ENCODE peak calls at places on chromosomes 4 and X, in four cellular contexts. One of them, this sample, is unnamed.

GRCh38 chr4:1156069-1156468 is 16.3 kb downstream of the SPON2 start:
- DNase-seq in fibroblast of lung: no peak
- DNase-seq in neural progenitor cell: no peak
- DNase-seq in PC-3: no peak
- DNase-seq in this sample: no peak

GRCh38 chr4:185359767-185360446 is 35.8 kb downstream of the LRP2BP start:
- DNase-seq in fibroblast of lung: peak; percentile 59
- DNase-seq in neural progenitor cell: no peak
- DNase-seq in PC-3: no peak
- DNase-seq in this sample: no peak

GRCh38 chrX:131677655-131678628 is 134.1 kb downstream of the OR13H1 start:
- DNase-seq in fibroblast of lung: peak; percentile 30
- DNase-seq in neural progenitor cell: peak; percentile 70
- DNase-seq in PC-3: peak; percentile 57
- DNase-seq in this sample: peak; percentile 69

GRCh38 chrX:40508560-40508959 is 72.2 kb upstream of the ATP6AP2 start:
- DNase-seq in fibroblast of lung: no peak
- DNase-seq in neural progenitor cell: no peak
- DNase-seq in PC-3: no peak
- DNase-seq in this sample: no peak

GRCh38 chrX:152842772-152843338 is 12.0 kb downstream of the NSDHL start:
- DNase-seq in fibroblast of lung: no peak
- DNase-seq in neural progenitor cell: no peak
- DNase-seq in PC-3: peak; percentile 37
- DNase-seq in this sample: no peak

GRCh38 chrX:131741103-131741581 is 197.3 kb downstream of the OR13H1 start:
- DNase-seq in fibroblast of lung: no peak
- DNase-seq in neural progenitor cell: no peak
- DNase-seq in PC-3: no peak
- DNase-seq in this sample: no peak

GRCh38 chr4:69096111-69096656 is at the start of gene UGT2B7:
- DNase-seq in fibroblast of lung: no peak
- DNase-seq in neural progenitor cell: no peak
- DNase-seq in PC-3: peak; percentile 35
- DNase-seq in this sample: no peak

GRCh38 chr4:66178901-66179300 is 508.6 kb upstream of the EPHA5 start:
- DNase-seq in fibroblast of lung: no peak
- DNase-seq in neural progenitor cell: peak; percentile 74
- DNase-seq in PC-3: peak; percentile 80
- DNase-seq in this sample: no peak

GRCh38 chr4:84497220-84497834 is 1.8 kb downstream of the NKX6-1 start:
- DNase-seq in fibroblast of lung: no peak
- DNase-seq in neural progenitor cell: peak; percentile 61
- DNase-seq in PC-3: no peak
- DNase-seq in this sample: peak; percentile 36

GRCh38 chr4:187127456-187127855 is 403.8 kb upstream of the FAT1 start:
- DNase-seq in fibroblast of lung: no peak
- DNase-seq in neural progenitor cell: no peak
- DNase-seq in PC-3: no peak
- DNase-seq in this sample: no peak

GRCh38 chr4:21811576-21811975 is 137.0 kb downstream of the KCNIP4 start:
- DNase-seq in fibroblast of lung: no peak
- DNase-seq in neural progenitor cell: no peak
- DNase-seq in PC-3: peak; percentile 22
- DNase-seq in this sample: no peak

GRCh38 chr4:16582526-16582925 is 315.9 kb downstream of the LDB2 start:
- DNase-seq in fibroblast of lung: no peak
- DNase-seq in neural progenitor cell: peak; percentile 54
- DNase-seq in PC-3: no peak
- DNase-seq in this sample: peak; percentile 72

GRCh38 chr4:177385576-177386320 is 56.5 kb downstream of the AGA start:
- DNase-seq in fibroblast of lung: peak; percentile 23
- DNase-seq in neural progenitor cell: no peak
- DNase-seq in PC-3: no peak
- DNase-seq in this sample: no peak

GRCh38 chrX:1389181-1389992 is 2.5 kb downstream of the SLC25A6 start:
- DNase-seq in fibroblast of lung: no peak
- DNase-seq in neural progenitor cell: no peak
- DNase-seq in PC-3: no peak
- DNase-seq in this sample: no peak

GRCh38 chrX:148067285-148067684 is 86.1 kb downstream of the FMR1NB start:
- DNase-seq in fibroblast of lung: no peak
- DNase-seq in neural progenitor cell: no peak
- DNase-seq in PC-3: no peak
- DNase-seq in this sample: no peak

GRCh38 chrX:6386837-6387236 is 148.1 kb downstream of the VCX3A start:
- DNase-seq in fibroblast of lung: no peak
- DNase-seq in neural progenitor cell: no peak
- DNase-seq in PC-3: no peak
- DNase-seq in this sample: no peak

GRCh38 chr4:39446842-39447573 is 11.7 kb downstream of the RPL9 start:
- DNase-seq in fibroblast of lung: peak; percentile 60
- DNase-seq in neural progenitor cell: peak; percentile 49
- DNase-seq in PC-3: peak; percentile 18
- DNase-seq in this sample: peak; percentile 82

GRCh38 chr4:112550728-112551127 is 34.7 kb upstream of the NEUROG2 start:
- DNase-seq in fibroblast of lung: peak; percentile 11
- DNase-seq in neural progenitor cell: no peak
- DNase-seq in PC-3: peak; percentile 21
- DNase-seq in this sample: no peak

GRCh38 chr4:156805696-156806095 is 165.9 kb downstream of the PDGFC start:
- DNase-seq in fibroblast of lung: no peak
- DNase-seq in neural progenitor cell: peak; percentile 11
- DNase-seq in PC-3: no peak
- DNase-seq in this sample: no peak

GRCh38 chrX:68249904-68250303 is 183.4 kb downstream of the OPHN1 start:
- DNase-seq in fibroblast of lung: no peak
- DNase-seq in neural progenitor cell: no peak
- DNase-seq in PC-3: no peak
- DNase-seq in this sample: no peak

GRCh38 chrX:133323450-133323849 is 91.8 kb downstream of the GPC4 start:
- DNase-seq in fibroblast of lung: no peak
- DNase-seq in neural progenitor cell: no peak
- DNase-seq in PC-3: no peak
- DNase-seq in this sample: no peak

GRCh38 chr4:53478671-53479456 is 101.4 kb downstream of the FIP1L1 start:
- DNase-seq in fibroblast of lung: peak; percentile 89
- DNase-seq in neural progenitor cell: no peak
- DNase-seq in PC-3: peak; percentile 93
- DNase-seq in this sample: no peak

GRCh38 chr4:113278324-113278934 is 229.0 kb downstream of the ANK2 start:
- DNase-seq in fibroblast of lung: peak; percentile 85
- DNase-seq in neural progenitor cell: peak; percentile 85
- DNase-seq in PC-3: peak; percentile 74
- DNase-seq in this sample: peak; percentile 80

GRCh38 chr4:98226396-98226795 is 34.8 kb upstream of the RAP1GDS1 start:
- DNase-seq in fibroblast of lung: no peak
- DNase-seq in neural progenitor cell: no peak
- DNase-seq in PC-3: no peak
- DNase-seq in this sample: no peak

GRCh38 chr4:65893957-65894755 is 223.9 kb upstream of the EPHA5 start:
- DNase-seq in fibroblast of lung: no peak
- DNase-seq in neural progenitor cell: no peak
- DNase-seq in PC-3: peak; percentile 58
- DNase-seq in this sample: no peak

GRCh38 chr4:93828830-93829530 is 427 bp downstream of the ATOH1 start:
- DNase-seq in fibroblast of lung: no peak
- DNase-seq in neural progenitor cell: peak; percentile 67
- DNase-seq in PC-3: no peak
- DNase-seq in this sample: peak; percentile 73

GRCh38 chr4:22552802-22553201 is 36.9 kb upstream of the ADGRA3 start:
- DNase-seq in fibroblast of lung: no peak
- DNase-seq in neural progenitor cell: no peak
- DNase-seq in PC-3: peak; percentile 2
- DNase-seq in this sample: no peak

GRCh38 chr4:10647811-10648210 is 36.8 kb downstream of the CLNK start:
- DNase-seq in fibroblast of lung: no peak
- DNase-seq in neural progenitor cell: no peak
- DNase-seq in PC-3: no peak
- DNase-seq in this sample: no peak

GRCh38 chrX:24838624-24839023 is 144.9 kb downstream of the POLA1 start:
- DNase-seq in fibroblast of lung: peak; percentile 57
- DNase-seq in neural progenitor cell: peak; percentile 52
- DNase-seq in PC-3: peak; percentile 62
- DNase-seq in this sample: no peak

GRCh38 chr4:15882675-15883086 is 55.9 kb downstream of the FGFBP1 start:
- DNase-seq in fibroblast of lung: peak; percentile 85
- DNase-seq in neural progenitor cell: peak; percentile 82
- DNase-seq in PC-3: peak; percentile 82
- DNase-seq in this sample: peak; percentile 83

GRCh38 chr4:16627999-16628398 is 270.4 kb downstream of the LDB2 start:
- DNase-seq in fibroblast of lung: peak; percentile 92
- DNase-seq in neural progenitor cell: no peak
- DNase-seq in PC-3: peak; percentile 90
- DNase-seq in this sample: no peak

GRCh38 chr4:89101256-89102161 is 9.8 kb upstream of the TIGD2 start:
- DNase-seq in fibroblast of lung: no peak
- DNase-seq in neural progenitor cell: no peak
- DNase-seq in PC-3: no peak
- DNase-seq in this sample: no peak

GRCh38 chr4:145523117-145523516 is 41.5 kb downstream of the SMAD1 start:
- DNase-seq in fibroblast of lung: peak; percentile 56
- DNase-seq in neural progenitor cell: no peak
- DNase-seq in PC-3: peak; percentile 42
- DNase-seq in this sample: no peak

DNA sequence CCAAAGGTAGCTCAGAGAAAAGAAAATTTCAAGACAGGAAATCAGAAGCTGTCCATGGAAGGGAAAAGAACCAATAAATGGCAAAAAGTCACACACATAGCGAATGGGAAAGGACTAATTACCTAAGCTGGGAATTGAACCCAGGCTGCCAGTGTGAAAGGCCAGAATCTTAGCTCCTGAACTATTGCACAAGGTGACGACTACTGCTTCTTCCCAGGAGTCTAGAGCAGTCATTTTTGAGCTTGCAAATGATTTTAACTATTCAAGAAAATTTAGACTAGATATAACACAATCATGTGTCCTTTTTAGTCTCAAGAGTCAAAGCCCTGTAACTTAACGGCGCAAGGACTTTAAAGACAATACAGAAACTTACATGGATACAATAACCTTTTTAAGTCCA is 34.1 kb upstream of the ZNF81 start:
- DNase-seq in fibroblast of lung: peak; percentile 9
- DNase-seq in neural progenitor cell: no peak
- DNase-seq in PC-3: peak; percentile 48
- DNase-seq in this sample: no peak
- H3K4me2 ChIP-seq in fibroblast of lung: no peak overlapping the region
- H3K4me2 ChIP-seq in neural progenitor cell: no peak overlapping the region
- H3K4me2 ChIP-seq in PC-3: peak overlapping the region; percentile 78
- H3K4me2 ChIP-seq in this sample: no peak overlapping the region

GRCh38 chr4:24321637-24322036 is 262.7 kb downstream of the DHX15 start:
- DNase-seq in fibroblast of lung: no peak
- DNase-seq in neural progenitor cell: peak; percentile 96
- DNase-seq in PC-3: no peak
- DNase-seq in this sample: no peak
- H3K4me2 ChIP-seq in fibroblast of lung: no peak overlapping the region
- H3K4me2 ChIP-seq in neural progenitor cell: peak overlapping the region; percentile 88
- H3K4me2 ChIP-seq in PC-3: peak overlapping the region; percentile 32
- H3K4me2 ChIP-seq in this sample: peak overlapping the region; percentile 63

DNA sequence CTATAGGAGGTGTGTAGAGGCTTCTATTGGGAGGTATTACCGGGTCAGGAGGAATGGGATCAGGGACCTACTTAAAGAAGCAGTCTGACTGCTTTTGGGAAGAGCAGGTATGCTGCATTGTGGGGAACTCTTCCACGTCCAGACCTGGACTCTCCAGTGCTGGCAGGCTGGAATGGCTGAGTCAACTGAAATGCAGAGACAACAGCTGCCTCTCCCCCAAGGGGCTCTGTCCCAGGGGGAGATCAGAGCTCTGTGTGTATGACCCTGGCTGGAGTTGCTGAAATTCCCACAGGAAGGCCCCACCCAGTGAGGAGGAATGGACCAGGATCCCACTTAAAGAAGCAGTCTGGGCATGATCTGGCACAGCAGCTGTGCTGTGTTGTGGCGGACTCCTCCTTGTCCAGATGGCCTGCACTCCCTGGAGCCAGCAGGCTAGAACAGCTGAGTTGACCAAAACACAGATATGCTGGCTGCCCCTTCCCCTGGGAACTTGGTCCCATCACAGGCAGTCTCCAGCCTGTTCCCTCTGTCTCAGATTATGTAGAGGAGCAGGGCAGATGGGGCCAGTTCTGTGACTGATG is 25.4 kb downstream of the C4orf17 start:
- DNase-seq in fibroblast of lung: peak; percentile 12
- DNase-seq in neural progenitor cell: no peak
- DNase-seq in PC-3: no peak
- DNase-seq in this sample: no peak
- H3K4me2 ChIP-seq in fibroblast of lung: no peak overlapping the region
- H3K4me2 ChIP-seq in neural progenitor cell: no peak overlapping the region
- H3K4me2 ChIP-seq in PC-3: no peak overlapping the region
- H3K4me2 ChIP-seq in this sample: no peak overlapping the region

GRCh38 chrX:114985967-114986592 is 31.3 kb downstream of the IL13RA2 start:
- DNase-seq in fibroblast of lung: peak; percentile 13
- DNase-seq in neural progenitor cell: no peak
- DNase-seq in PC-3: peak; percentile 2
- DNase-seq in this sample: no peak
- H3K4me2 ChIP-seq in fibroblast of lung: no peak overlapping the region
- H3K4me2 ChIP-seq in neural progenitor cell: no peak overlapping the region
- H3K4me2 ChIP-seq in PC-3: no peak overlapping the region
- H3K4me2 ChIP-seq in this sample: no peak overlapping the region

GRCh38 chr4:140271553-140271952 is 101.9 kb upstream of the SCOC start:
- DNase-seq in fibroblast of lung: no peak
- DNase-seq in neural progenitor cell: no peak
- DNase-seq in PC-3: peak; percentile 39
- DNase-seq in this sample: no peak
- H3K4me2 ChIP-seq in fibroblast of lung: no peak overlapping the region
- H3K4me2 ChIP-seq in neural progenitor cell: no peak overlapping the region
- H3K4me2 ChIP-seq in PC-3: peak overlapping the region; percentile 51
- H3K4me2 ChIP-seq in this sample: no peak overlapping the region

GRCh38 chr4:120924931-120925330 is 2.4 kb upstream of the PRDM5 start:
- DNase-seq in fibroblast of lung: no peak
- DNase-seq in neural progenitor cell: no peak
- DNase-seq in PC-3: peak; percentile 54
- DNase-seq in this sample: no peak

GRCh38 chr4:120921456-120922389 is 803 bp downstream of the PRDM5 start:
- DNase-seq in fibroblast of lung: peak; percentile 71
- DNase-seq in neural progenitor cell: peak; percentile 69
- DNase-seq in PC-3: peak; percentile 53
- DNase-seq in this sample: peak; percentile 53

GRCh38 chr4:120920666-120921065 is 1.9 kb downstream of the PRDM5 start:
- DNase-seq in fibroblast of lung: no peak
- DNase-seq in neural progenitor cell: no peak
- DNase-seq in PC-3: no peak
- DNase-seq in this sample: no peak

GRCh38 chr4:120922390-120923200 is at the start of gene PRDM5:
- DNase-seq in fibroblast of lung: peak; percentile 71
- DNase-seq in neural progenitor cell: peak; percentile 82
- DNase-seq in PC-3: peak; percentile 21
- DNase-seq in this sample: peak; percentile 78

DNA sequence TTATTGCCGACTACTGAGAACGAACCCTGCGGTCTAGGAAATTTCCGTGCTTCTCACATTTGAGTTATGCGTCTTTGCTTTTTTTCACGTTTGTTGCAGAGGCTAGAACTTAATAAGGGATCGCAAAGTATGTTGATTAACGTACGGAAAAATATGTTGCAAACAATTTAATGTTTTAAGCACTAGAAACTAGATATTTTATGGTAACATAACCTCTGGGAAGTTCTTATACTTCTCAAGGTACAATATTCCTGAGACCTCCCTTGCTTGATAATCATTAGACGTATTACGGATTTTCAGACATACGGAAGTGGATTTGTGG is 636 bp upstream of the PRDM5 start:
- DNase-seq in fibroblast of lung: no peak
- DNase-seq in neural progenitor cell: no peak
- DNase-seq in PC-3: no peak
- DNase-seq in this sample: no peak
- H3K4me2 ChIP-seq in fibroblast of lung: peak overlapping the region; percentile 82
- H3K4me2 ChIP-seq in neural progenitor cell: peak overlapping the region; percentile 75
- H3K4me2 ChIP-seq in PC-3: peak overlapping the region; percentile 96
- H3K4me2 ChIP-seq in this sample: peak overlapping the region; percentile 93